ENCODE peak calls at places on chromosomes 13 and 19, in nine cellular contexts. W, V, G, B, D, Q, E, K and H are unnamed samples.
A peak's percentile ranks its signal among the peaks of the same experiment; 100 is the strongest.

GRCh38 chr19:1026189-1027019 is at the start of gene CNN2:
- DNase-seq in G (peak; percentile 99), B (peak; percentile 42), D (peak; percentile 71), E (peak; percentile 59), V (peak; percentile 93), W (peak; percentile 79), Q (peak; percentile 81), K (peak; percentile 93), H (peak; percentile 92)

GRCh38 chr13:113427562-113428468 is 25.5 kb downstream of the ADPRHL1 start:
- DNase-seq in V (no peak), G (no peak), D (no peak), W (peak; percentile 22), E (no peak), Q (no peak), B (no peak), K (no peak), H (no peak)

GRCh38 chr19:35357867-35358573 is at the start of gene FFAR3:
- DNase-seq in D (no peak), B (no peak), V (no peak), W (peak; percentile 59), Q (peak; percentile 14), E (no peak), G (no peak), K (peak; percentile 68), H (peak; percentile 76)

GRCh38 chr19:28500982-28501633 is 711.8 kb downstream of the UQCRFS1 start:
- DNase-seq in B (no peak), E (no peak), K (no peak), Q (no peak), G (no peak), V (no peak), D (no peak), W (no peak), H (no peak)

GRCh38 chr13:74662895-74663294 is 528.7 kb upstream of the KLF12 start:
- DNase-seq in K (no peak), D (no peak), G (no peak), W (no peak), Q (no peak), V (no peak), E (no peak), B (no peak), H (no peak)

GRCh38 chr13:110503979-110504499 is 57.5 kb downstream of the RAB20 start:
- DNase-seq in G (no peak), Q (no peak), W (no peak), D (no peak), E (no peak), V (no peak), K (no peak), B (no peak), H (no peak)

GRCh38 chr19:53192771-53193533 is at the start of gene ZNF665:
- DNase-seq in E (peak; percentile 81), V (peak; percentile 90), B (peak; percentile 73), Q (peak; percentile 88), D (peak; percentile 60), G (peak; percentile 93), W (peak; percentile 88), K (peak; percentile 95), H (peak; percentile 94)

GRCh38 chr13:32228330-32229041 is 86.7 kb downstream of the ZAR1L start:
- DNase-seq in E (no peak), Q (peak; percentile 26), K (no peak), G (no peak), B (no peak), D (no peak), W (peak; percentile 52), V (peak; percentile 21), H (no peak)

GRCh38 chr13:50365683-50366391 is 350.6 kb downstream of the KCNRG start:
- DNase-seq in W (no peak), Q (peak; percentile 30), V (no peak), D (peak; percentile 49), G (no peak), K (no peak), B (no peak), E (no peak), H (no peak)

GRCh38 chr13:98301721-98302120 is 124.7 kb upstream of the RNF113B start:
- DNase-seq in K (no peak), E (no peak), B (no peak), V (peak; percentile 61), Q (no peak), D (no peak), G (no peak), W (no peak), H (no peak)

GRCh38 chr19:46351241-46352041 is 4.6 kb downstream of the PPP5C start:
- DNase-seq in K (peak; percentile 90), Q (peak; percentile 90), V (peak; percentile 85), D (no peak), E (peak; percentile 47), W (peak; percentile 78), G (no peak), B (no peak), H (no peak)

GRCh38 chr13:76813874-76814273 is 72.3 kb downstream of the KCTD12 start:
- DNase-seq in D (no peak), B (no peak), V (no peak), E (peak; percentile 28), G (no peak), K (no peak), Q (no peak), W (no peak), H (no peak)

GRCh38 chr19:45130888-45131615 is 29.7 kb downstream of the NKPD1 start:
- DNase-seq in Q (no peak), D (no peak), V (no peak), G (peak; percentile 72), E (peak; percentile 65), W (no peak), B (no peak), K (no peak), H (no peak)

GRCh38 chr13:29877456-29878096 is 27.2 kb upstream of the UBL3 start:
- DNase-seq in G (no peak), E (no peak), V (no peak), D (no peak), Q (no peak), W (no peak), K (no peak), B (no peak), H (no peak)

GRCh38 chr13:81089758-81090157 is 748.8 kb upstream of the SPRY2 start:
- DNase-seq in E (no peak), Q (no peak), G (no peak), K (no peak), B (no peak), V (no peak), D (no peak), W (no peak), H (no peak)

GRCh38 chr13:99015606-99016520 is 38.0 kb upstream of the DOCK9 start:
- DNase-seq in E (no peak), K (no peak), B (no peak), W (no peak), G (no peak), V (no peak), Q (no peak), D (no peak), H (no peak)

GRCh38 chr13:110306340-110306959 is 507 bp downstream of the COL4A1 start:
- DNase-seq in K (no peak), W (peak; percentile 51), G (peak; percentile 83), E (no peak), B (no peak), V (no peak), D (no peak), Q (peak; percentile 58), H (peak; percentile 72)

GRCh38 chr19:16892438-16892837 is 3.6 kb downstream of the F2RL3 start:
- DNase-seq in D (no peak), E (no peak), G (no peak), W (no peak), K (no peak), B (no peak), Q (no peak), V (no peak), H (no peak)

GRCh38 chr13:32323912-32324311 is 8.6 kb downstream of the BRCA2 start:
- DNase-seq in G (no peak), E (no peak), K (no peak), D (no peak), V (peak; percentile 72), W (peak; percentile 86), Q (peak; percentile 70), B (no peak), H (no peak)

GRCh38 chr19:52307275-52307674 is 10.3 kb downstream of the ZNF480 start:
- DNase-seq in Q (peak; percentile 8), K (no peak), D (no peak), V (no peak), W (peak; percentile 38), B (no peak), E (peak; percentile 16), G (no peak), H (no peak)

GRCh38 chr19:48053856-48054255 is 10.0 kb upstream of the CABP5 start:
- DNase-seq in E (no peak), D (no peak), B (no peak), W (no peak), K (no peak), G (no peak), Q (peak; percentile 46), V (no peak), H (no peak)

GRCh38 chr13:96020155-96020575 is 33.0 kb downstream of the UGGT2 start:
- DNase-seq in Q (peak; percentile 50), W (peak; percentile 82), D (no peak), E (peak; percentile 82), G (peak; percentile 52), V (peak; percentile 36), K (no peak), B (no peak), H (no peak)

GRCh38 chr19:13154911-13155471 is 4.8 kb downstream of the IER2 start:
- DNase-seq in V (peak; percentile 57), D (peak; percentile 72), B (peak; percentile 72), Q (peak; percentile 78), W (peak; percentile 72), E (peak; percentile 88), K (peak; percentile 94), G (peak; percentile 95), H (no peak)

GRCh38 chr19:28881616-28882015 is 331.3 kb downstream of the UQCRFS1 start:
- DNase-seq in B (no peak), V (no peak), K (no peak), G (no peak), W (no peak), Q (no peak), D (no peak), E (peak; percentile 5), H (no peak)

GRCh38 chr13:73754727-73755292 is 379.4 kb downstream of the KLF12 start:
- DNase-seq in V (no peak), Q (peak; percentile 64), W (peak; percentile 80), E (peak; percentile 79), D (peak; percentile 21), B (no peak), G (no peak), K (no peak), H (no peak)

GRCh38 chr13:35598233-35598632 is 121.7 kb upstream of the MAB21L1 start:
- DNase-seq in D (no peak), V (no peak), E (no peak), Q (no peak), W (no peak), G (no peak), K (no peak), B (no peak), H (no peak)